ENCODE peak calls at places on chromosomes 1 and 21, in five cellular contexts. V is left lung, U is WERI-Rb-1, X is cardiac muscle cell, E is ovary. W is an unnamed sample.

GRCh38 chr21:41953831-41954653 is at the start of gene C2CD2:
- DNase-seq in V (peak; percentile 89), X (peak; percentile 85), U (peak; percentile 89), E (peak; percentile 72), W (no peak)

GRCh38 chr1:215417122-215417521 is 150.0 kb upstream of the KCTD3 start:
- DNase-seq in E (no peak), U (no peak), X (no peak), V (no peak), W (no peak)

GRCh38 chr1:93681549-93682412 is at the start of gene BCAR3:
- DNase-seq in X (peak; percentile 85), U (peak; percentile 69), E (peak; percentile 73), V (peak; percentile 91), W (no peak)

GRCh38 chr1:8702121-8702520 is 115.3 kb downstream of the RERE start:
- DNase-seq in X (peak; percentile 46), E (no peak), V (no peak), U (peak; percentile 21), W (no peak)

GRCh38 chr1:210448293-210448892 is 119.7 kb downstream of the HHAT start:
- DNase-seq in V (no peak), X (peak; percentile 70), U (peak; percentile 46), E (no peak), W (no peak)

GRCh38 chr1:158793604-158794003 is 12.6 kb upstream of the OR6N2 start:
- DNase-seq in V (no peak), U (no peak), E (no peak), X (peak; percentile 6), W (no peak)

GRCh38 chr1:61184035-61184713 is 101.8 kb downstream of the NFIA start:
- DNase-seq in X (peak; percentile 98), V (peak; percentile 86), E (peak; percentile 97), U (no peak), W (no peak)

GRCh38 chr1:217717959-217718358 is 86.8 kb downstream of the SPATA17 start:
- DNase-seq in E (no peak), X (no peak), U (no peak), V (no peak), W (no peak)

GRCh38 chr1:241101622-241102021 is 255.4 kb downstream of the RGS7 start:
- DNase-seq in V (no peak), E (no peak), X (no peak), U (peak; percentile 45), W (no peak)

DNA sequence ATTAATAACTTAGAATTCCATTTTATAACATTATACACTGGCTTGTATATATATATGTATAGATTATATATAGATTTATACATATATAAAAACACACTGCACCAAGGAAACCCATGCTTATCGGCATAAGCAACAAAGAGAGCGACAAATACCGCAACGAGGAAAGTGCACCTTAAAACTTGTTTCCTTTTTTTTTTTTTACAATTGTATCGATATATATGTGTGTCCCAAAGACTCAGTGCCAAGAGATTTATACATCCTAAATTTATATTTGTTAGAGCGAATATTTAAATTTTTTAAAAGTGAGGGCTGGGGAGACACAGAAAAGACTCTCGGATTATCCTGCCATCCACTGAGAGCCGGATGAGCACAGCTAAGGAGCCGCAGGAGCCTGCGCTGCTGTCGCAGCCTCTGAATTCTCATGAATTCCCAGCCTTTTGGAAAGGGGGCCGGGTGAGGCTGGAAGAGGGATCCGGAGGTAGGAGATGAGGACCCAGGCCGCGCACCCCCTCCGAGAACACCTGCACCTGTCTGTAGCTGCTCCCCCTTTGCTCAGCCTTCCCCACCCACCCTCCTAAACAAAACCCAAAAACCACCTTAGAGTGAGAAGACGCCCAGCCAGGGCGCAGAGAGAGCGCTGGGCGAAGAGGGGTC is 5.2 kb downstream of the DMRTA2 start:
- DNase-seq in E (no peak), X (no peak), U (no peak), V (no peak), W (no peak)
- H3K27me3 ChIP-seq in E (peaks cover 14% of the 10 kb centered on the region), X (peaks cover 100% of the 10 kb centered on the region), U (peaks cover 35% of the 10 kb centered on the region), V (peaks cover 90% of the 10 kb centered on the region), W (peaks cover 77% of the 10 kb centered on the region)

GRCh38 chr1:3352084-3352951 is 102.1 kb upstream of the ARHGEF16 start:
- DNase-seq in V (no peak), U (peak; percentile 65), E (peak; percentile 84), X (peak; percentile 65), W (peak; percentile 38)

GRCh38 chr1:3350441-3351261 is 103.8 kb upstream of the ARHGEF16 start:
- DNase-seq in X (no peak), E (peak; percentile 52), U (no peak), V (no peak), W (no peak)

GRCh38 chr1:3352952-3353331 is 101.5 kb upstream of the ARHGEF16 start:
- DNase-seq in U (no peak), V (no peak), E (peak; percentile 80), X (peak; percentile 77), W (no peak)

GRCh38 chr1:3349968-3350299 is 104.5 kb upstream of the ARHGEF16 start:
- DNase-seq in X (no peak), V (no peak), U (no peak), E (no peak), W (no peak)

GRCh38 chr1:3351300-3352083 is 103.0 kb upstream of the ARHGEF16 start:
- DNase-seq in U (no peak), V (no peak), X (no peak), E (peak; percentile 35), W (no peak)
- H3K4me3 ChIP-seq in U (no peak overlapping the region), V (no peak overlapping the region), X (no peak overlapping the region), E (peak overlapping the region; percentile 4), W (no peak overlapping the region)

GRCh38 chr1:6045561-6045960 is at the start of gene KCNAB2:
- DNase-seq in E (no peak), V (peak; percentile 41), U (no peak), X (no peak), W (no peak)

GRCh38 chr1:6048179-6048867 is 2.6 kb downstream of the KCNAB2 start:
- DNase-seq in X (no peak), U (no peak), V (peak; percentile 47), E (no peak), W (no peak)

GRCh38 chr1:6044481-6045109 is 1.1 kb upstream of the KCNAB2 start:
- DNase-seq in V (peak; percentile 47), X (no peak), E (no peak), U (no peak), W (no peak)

GRCh38 chr1:6043561-6043960 is 2.1 kb upstream of the KCNAB2 start:
- DNase-seq in U (no peak), X (no peak), E (no peak), V (peak; percentile 20), W (no peak)

GRCh38 chr1:6045110-6045502 is 582 bp upstream of the KCNAB2 start:
- DNase-seq in V (peak; percentile 21), X (no peak), U (no peak), E (no peak), W (no peak)
- H3K27me3 ChIP-seq in V (no peaks in the 10 kb centered on the region), X (peaks cover 17% of the 10 kb centered on the region), U (no peaks in the 10 kb centered on the region), E (no peaks in the 10 kb centered on the region), W (no peaks in the 10 kb centered on the region)

GRCh38 chr1:6360517-6360916 is 33.0 kb downstream of the ACOT7 start:
- DNase-seq in X (no peak), E (no peak), V (no peak), U (peak; percentile 38), W (no peak)
- H3K4me3 ChIP-seq in X (no peak overlapping the region), E (no peak overlapping the region), V (no peak overlapping the region), U (no peak overlapping the region), W (no peak overlapping the region)

DNA sequence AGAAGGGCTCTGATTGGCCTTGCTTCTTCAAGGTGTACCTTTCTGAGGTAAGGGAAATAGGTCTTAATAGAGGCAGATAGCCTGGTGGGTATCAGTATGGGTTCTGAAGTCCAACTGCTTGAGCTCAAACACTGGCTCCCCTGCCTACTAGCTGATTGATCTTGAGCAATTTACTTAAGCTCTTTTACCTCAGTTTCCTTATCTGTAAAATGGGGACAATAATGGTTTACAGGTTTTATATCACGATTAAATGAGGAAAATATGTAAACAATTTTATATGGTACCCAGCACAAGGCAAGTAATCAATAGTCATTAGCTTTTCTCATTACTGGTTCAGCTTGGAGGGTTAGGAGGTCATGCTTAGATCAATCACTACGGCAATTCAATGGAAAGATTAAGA is 75.8 kb upstream of the VTCN1 start:
- DNase-seq in U (no peak), E (no peak), V (no peak), X (no peak), W (no peak)
- H3K27me3 ChIP-seq in U (no peaks in the 10 kb centered on the region), E (no peaks in the 10 kb centered on the region), V (no peaks in the 10 kb centered on the region), X (no peaks in the 10 kb centered on the region), W (no peaks in the 10 kb centered on the region)

GRCh38 chr1:170562644-170563338 is 30.8 kb downstream of the GORAB start:
- DNase-seq in U (no peak), E (peak; percentile 83), X (peak; percentile 95), V (no peak), W (peak; percentile 59)
- H3K4me3 ChIP-seq in U (no peak overlapping the region), E (no peak overlapping the region), X (no peak overlapping the region), V (no peak overlapping the region), W (no peak overlapping the region)